ENCODE peak calls at places on chromosomes 1 and 21, in eight cellular contexts. G is mucosa of descending colon, Y is psoas muscle, A is SK-N-SH, U is IMR-90, S is SJSA1, B is OCI-LY7, J is HepG2. H is an unnamed sample.
A peak's percentile ranks its signal among the peaks of the same experiment; 100 is the strongest.

GRCh38 chr1:224615861-224616760 is at the start of gene CNIH3:
- DNase-seq in G (no peak), U (peak; percentile 55), J (no peak), S (peak; percentile 77), Y (peak; percentile 70), A (peak; percentile 68), B (no peak), H (no peak)

GRCh38 chr1:94592566-94592920 is 51.0 kb upstream of the F3 start:
- DNase-seq in G (no peak), Y (no peak), A (no peak), J (no peak), U (no peak), B (no peak), S (no peak), H (no peak)

GRCh38 chr21:44462834-44463200 is 7.5 kb downstream of the LRRC3 start:
- DNase-seq in B (no peak), U (no peak), S (no peak), J (no peak), G (no peak), A (no peak), Y (no peak), H (no peak)

GRCh38 chr21:20997308-20997632 is 939 bp upstream of the NCAM2 start:
- DNase-seq in U (no peak), A (peak; percentile 38), S (no peak), Y (no peak), B (no peak), G (no peak), J (no peak), H (no peak)

GRCh38 chr1:23768733-23769132 is 9.5 kb upstream of the PITHD1 start:
- DNase-seq in G (no peak), Y (no peak), A (no peak), U (no peak), B (no peak), S (no peak), J (no peak), H (no peak)

GRCh38 chr1:34759472-34760357 is at the start of gene GJB4:
- DNase-seq in S (no peak), U (no peak), J (no peak), Y (no peak), A (no peak), G (peak; percentile 6), B (no peak), H (no peak)

GRCh38 chr1:161176468-161177111 is 717 bp downstream of the B4GALT3 start:
- DNase-seq in G (no peak), J (no peak), A (no peak), U (no peak), B (peak; percentile 28), Y (peak; percentile 28), S (no peak), H (no peak)

GRCh38 chr1:75579046-75579445 is 31.9 kb downstream of the SLC44A5 start:
- DNase-seq in G (no peak), S (no peak), A (no peak), B (no peak), Y (no peak), U (no peak), J (no peak), H (no peak)

GRCh38 chr1:209208648-209209047 is 374.9 kb upstream of the CAMK1G start:
- DNase-seq in Y (no peak), S (no peak), U (no peak), B (no peak), G (no peak), J (no peak), A (no peak), H (no peak)

GRCh38 chr21:43696214-43696613 is 22.7 kb upstream of the PDXK start:
- DNase-seq in U (no peak), S (no peak), G (no peak), J (no peak), B (no peak), Y (no peak), A (no peak), H (no peak)

GRCh38 chr1:154219511-154219910 is 1.2 kb upstream of the UBAP2L start:
- DNase-seq in A (no peak), J (peak; percentile 54), B (peak; percentile 36), U (peak; percentile 47), S (no peak), Y (no peak), G (peak; percentile 30), H (no peak)

GRCh38 chr1:154221815-154222081 is 993 bp downstream of the UBAP2L start:
- DNase-seq in A (no peak), S (no peak), G (no peak), B (peak; percentile 37), J (peak; percentile 31), U (peak; percentile 87), Y (no peak), H (no peak)

GRCh38 chr1:154220970-154221814 is 437 bp downstream of the UBAP2L start:
- DNase-seq in A (peak; percentile 60), J (no peak), S (peak; percentile 71), G (peak; percentile 69), Y (peak; percentile 81), U (peak; percentile 30), B (peak; percentile 74), H (peak; percentile 85)

GRCh38 chr1:154220071-154220969 is at the start of gene UBAP2L:
- DNase-seq in J (peak; percentile 98), Y (peak; percentile 100), G (peak; percentile 99), S (peak; percentile 99), B (peak; percentile 100), U (peak; percentile 99), A (peak; percentile 94), H (peak; percentile 100)

DNA sequence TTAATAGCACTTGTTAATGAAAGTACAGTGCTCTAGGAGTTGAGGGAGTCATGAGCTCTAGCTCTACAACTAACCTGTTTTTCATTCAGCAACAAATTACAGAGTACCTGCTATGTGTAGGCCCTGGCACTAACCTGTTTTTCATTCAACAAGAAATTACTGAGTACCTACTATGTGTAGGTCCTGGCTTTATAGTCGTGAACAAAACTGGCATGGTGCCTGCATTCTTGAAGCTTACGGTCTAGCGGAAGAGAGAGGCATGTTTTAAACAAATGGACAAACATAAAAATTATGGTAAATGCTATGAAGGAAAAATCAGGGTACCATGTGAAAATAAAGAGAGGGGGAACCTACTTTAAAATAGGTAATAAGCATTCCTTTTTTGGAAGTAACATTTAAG is 2.2 kb upstream of the UBAP2L start:
- DNase-seq in J (no peak), U (no peak), A (no peak), S (no peak), Y (no peak), G (no peak), B (no peak), H (no peak)
- H3K4me3 ChIP-seq in J (peak overlapping the region; percentile 90), U (no peak overlapping the region), A (no peak overlapping the region), S (no peak overlapping the region), Y (peak overlapping the region; percentile 96), G (no peak overlapping the region), B (peak overlapping the region; percentile 96), H (no peak overlapping the region)

GRCh38 chr1:118979754-118980270 is 8.3 kb downstream of the TBX15 start:
- DNase-seq in Y (no peak), S (no peak), G (no peak), B (no peak), J (no peak), A (peak; percentile 46), U (no peak), H (no peak)

GRCh38 chr1:118982281-118982680 is 5.9 kb downstream of the TBX15 start:
- DNase-seq in J (no peak), B (no peak), G (no peak), Y (no peak), A (peak; percentile 3), U (no peak), S (no peak), H (no peak)

GRCh38 chr1:118982816-118983557 is 5.2 kb downstream of the TBX15 start:
- DNase-seq in S (no peak), U (no peak), J (no peak), Y (no peak), A (peak; percentile 11), G (no peak), B (no peak), H (no peak)

GRCh38 chr1:118983558-118984021 is 4.6 kb downstream of the TBX15 start:
- DNase-seq in Y (peak; percentile 53), G (no peak), B (no peak), J (no peak), U (no peak), A (peak; percentile 10), S (no peak), H (no peak)

GRCh38 chr1:118981436-118981835 is 6.7 kb downstream of the TBX15 start:
- DNase-seq in U (no peak), Y (no peak), B (no peak), S (no peak), A (no peak), G (no peak), J (no peak), H (no peak)
- H3K9me3 ChIP-seq in U (peaks cover 24% of the 10 kb centered on the region), Y (no peaks in the 10 kb centered on the region), B (no peaks in the 10 kb centered on the region), S (no peaks in the 10 kb centered on the region), A (no peaks in the 10 kb centered on the region), G (no peaks in the 10 kb centered on the region), J (no peaks in the 10 kb centered on the region), H (no peaks in the 10 kb centered on the region)

GRCh38 chr1:20366766-20367602 is 76.3 kb downstream of the VWA5B1 start:
- DNase-seq in U (peak; percentile 45), A (peak; percentile 79), S (peak; percentile 75), B (peak; percentile 35), G (peak; percentile 54), Y (peak; percentile 69), J (peak; percentile 25), H (peak; percentile 57)

GRCh38 chr1:20362856-20363255 is 72.2 kb downstream of the VWA5B1 start:
- DNase-seq in G (no peak), J (no peak), A (no peak), U (no peak), Y (no peak), S (no peak), B (no peak), H (no peak)

GRCh38 chr1:20367626-20368025 is 77.0 kb downstream of the VWA5B1 start:
- DNase-seq in B (no peak), Y (no peak), S (no peak), U (no peak), A (no peak), G (no peak), J (no peak), H (no peak)

GRCh38 chr1:20366076-20366765 is 75.5 kb downstream of the VWA5B1 start:
- DNase-seq in Y (no peak), S (no peak), G (peak; percentile 65), B (no peak), U (peak; percentile 20), A (peak; percentile 75), J (no peak), H (peak; percentile 67)

DNA sequence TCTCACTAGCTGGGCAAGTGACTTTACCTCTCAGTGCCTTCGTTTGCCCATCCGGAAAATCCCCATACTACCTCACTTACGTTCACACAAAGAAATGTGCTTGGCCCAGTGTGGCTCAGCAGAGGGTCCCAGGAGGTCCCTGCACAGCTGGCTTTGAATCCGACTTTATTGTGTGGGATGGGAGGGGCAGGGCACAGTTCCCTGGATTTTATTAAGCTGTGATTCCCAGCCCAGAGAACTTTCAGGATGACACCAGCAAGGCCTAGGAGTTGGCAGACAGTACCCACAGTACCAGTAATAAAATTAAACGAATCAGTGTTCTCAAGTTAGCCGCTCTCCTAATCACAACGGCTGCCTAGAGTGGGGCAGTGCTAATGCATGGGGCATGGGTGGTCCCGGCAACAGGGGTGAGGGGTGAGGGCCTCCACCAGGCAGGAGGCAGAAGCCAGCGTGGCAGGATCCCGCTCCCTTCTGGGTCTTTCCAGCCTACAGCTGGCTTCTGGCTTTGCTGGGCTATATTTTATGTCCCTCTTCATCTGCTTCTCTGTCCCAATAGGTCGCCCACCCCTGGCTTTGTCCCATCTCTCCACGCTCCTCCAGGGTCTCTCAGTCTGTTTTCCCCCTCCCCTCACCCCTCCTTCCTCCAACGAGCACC is 74.9 kb downstream of the VWA5B1 start:
- DNase-seq in J (no peak), A (no peak), B (no peak), Y (no peak), S (no peak), U (no peak), G (no peak), H (no peak)
- H3K4me3 ChIP-seq in J (no peak overlapping the region), A (no peak overlapping the region), B (no peak overlapping the region), Y (no peak overlapping the region), S (no peak overlapping the region), U (no peak overlapping the region), G (no peak overlapping the region), H (no peak overlapping the region)

GRCh38 chr1:11502516-11502915 is 23.6 kb downstream of the DISP3 start:
- DNase-seq in G (no peak), B (no peak), A (no peak), J (no peak), Y (no peak), U (no peak), S (no peak), H (no peak)
- H3K9me3 ChIP-seq in G (peaks cover 37% of the 10 kb centered on the region), B (peaks cover 23% of the 10 kb centered on the region), A (peaks cover 10% of the 10 kb centered on the region), J (peaks cover 34% of the 10 kb centered on the region), Y (peaks cover 21% of the 10 kb centered on the region), U (peaks cover 15% of the 10 kb centered on the region), S (peaks cover 21% of the 10 kb centered on the region), H (peaks cover 41% of the 10 kb centered on the region)

H was measured in heart left ventricle.